ENCODE peak calls at places on chromosomes 13 and 19, in six cellular contexts. Q is colonic mucosa, C is left ventricle myocardium inferior, V is AG04450, D is upper lobe of right lung, R is BJ. E is an unnamed sample.

GRCh38 chr19:49450405-49450804 is 1.2 kb downstream of the PIH1D1 start:
- DNase-seq in Q (no peak), C (no peak), V (no peak), D (no peak), R (no peak), E (no peak)

GRCh38 chr19:47124937-47125668 is 5.5 kb upstream of the SAE1 start:
- DNase-seq in Q (no peak), C (no peak), V (no peak), D (no peak), R (no peak), E (no peak)

GRCh38 chr19:18526316-18526715 is 4.4 kb upstream of the ELL start:
- DNase-seq in Q (no peak), C (no peak), V (no peak), D (no peak), R (no peak), E (no peak)

GRCh38 chr19:4284176-4284958 is 5.3 kb downstream of the SHD start:
- DNase-seq in Q (peak; percentile 92), C (no peak), V (no peak), D (no peak), R (no peak), E (no peak)

GRCh38 chr19:29665215-29665825 is at the start of gene PLEKHF1:
- DNase-seq in Q (peak; percentile 92), C (peak; percentile 94), V (no peak), D (peak; percentile 94), R (no peak), E (no peak)

GRCh38 chr19:53908933-53909415 is at the start of gene CACNG7:
- DNase-seq in Q (no peak), C (no peak), V (no peak), D (no peak), R (no peak), E (no peak)

GRCh38 chr13:109235901-109236300 is 550.5 kb downstream of the IRS2 start:
- DNase-seq in Q (no peak), C (no peak), V (no peak), D (no peak), R (no peak), E (no peak)

GRCh38 chr13:111789420-111789819 is 277.5 kb upstream of the SOX1 start:
- DNase-seq in Q (no peak), C (no peak), V (no peak), D (no peak), R (no peak), E (no peak)

GRCh38 chr13:110683203-110683883 is 22.6 kb downstream of the CARS2 start:
- DNase-seq in Q (no peak), C (no peak), V (no peak), D (no peak), R (no peak), E (no peak)

GRCh38 chr13:76330216-76330615 is 556.0 kb downstream of the KCTD12 start:
- DNase-seq in Q (no peak), C (no peak), V (no peak), D (no peak), R (no peak), E (no peak)

GRCh38 chr13:99354371-99354951 is 47.3 kb upstream of the GPR183 start:
- DNase-seq in Q (no peak), C (no peak), V (no peak), D (no peak), R (no peak), E (no peak)

GRCh38 chr19:4968462-4969291 is at the start of gene KDM4B:
- DNase-seq in Q (peak; percentile 99), C (peak; percentile 99), V (peak; percentile 99), D (peak; percentile 100), R (peak; percentile 97), E (peak; percentile 97)

GRCh38 chr13:31213681-31214289 is 14.0 kb downstream of the B3GLCT start:
- DNase-seq in Q (no peak), C (no peak), V (no peak), D (no peak), R (no peak), E (no peak)

GRCh38 chr19:38062959-38063786 is 156.2 kb downstream of the SIPA1L3 start:
- DNase-seq in Q (no peak), C (no peak), V (no peak), D (no peak), R (no peak), E (no peak)

GRCh38 chr19:41541990-41542584 is 33.9 kb upstream of the CEACAM21 start:
- DNase-seq in Q (peak; percentile 76), C (peak; percentile 56), V (no peak), D (peak; percentile 79), R (no peak), E (no peak)

GRCh38 chr13:33744589-33745369 is 73.2 kb upstream of the RFC3 start:
- DNase-seq in Q (no peak), C (no peak), V (no peak), D (peak; percentile 70), R (no peak), E (no peak)

GRCh38 chr13:34246511-34246910 is 428.6 kb downstream of the RFC3 start:
- DNase-seq in Q (no peak), C (no peak), V (no peak), D (no peak), R (no peak), E (no peak)

GRCh38 chr13:32503727-32504126 is 34.9 kb downstream of the N4BP2L2 start:
- DNase-seq in Q (no peak), C (no peak), V (no peak), D (no peak), R (no peak), E (no peak)

GRCh38 chr13:30744056-30744684 is 8.8 kb downstream of the ALOX5AP start:
- DNase-seq in Q (peak; percentile 45), C (no peak), V (no peak), D (peak; percentile 67), R (no peak), E (no peak)

GRCh38 chr19:35220315-35220921 is 8.1 kb downstream of the FAM187B start:
- DNase-seq in Q (no peak), C (no peak), V (no peak), D (no peak), R (no peak), E (no peak)

GRCh38 chr13:27476943-27477681 is 26.7 kb upstream of the MTIF3 start:
- DNase-seq in Q (no peak), C (no peak), V (peak; percentile 6), D (no peak), R (no peak), E (no peak)

GRCh38 chr19:8340341-8341096 is 2.5 kb downstream of the KANK3 start:
- DNase-seq in Q (no peak), C (peak; percentile 76), V (no peak), D (peak; percentile 81), R (no peak), E (no peak)

GRCh38 chr13:40445557-40445990 is 220.9 kb downstream of the FOXO1 start:
- DNase-seq in Q (peak; percentile 19), C (peak; percentile 42), V (no peak), D (peak; percentile 66), R (no peak), E (peak; percentile 17)

GRCh38 chr13:30752991-30753616 is 17.8 kb downstream of the ALOX5AP start:
- DNase-seq in Q (no peak), C (no peak), V (no peak), D (no peak), R (no peak), E (no peak)

GRCh38 chr19:30316560-30317106 is 55.6 kb upstream of the ZNF536 start:
- DNase-seq in Q (no peak), C (no peak), V (no peak), D (no peak), R (no peak), E (no peak)

GRCh38 chr13:41019027-41019487 is at the start of gene ELF1:
- DNase-seq in Q (peak; percentile 76), C (no peak), V (no peak), D (no peak), R (no peak), E (peak; percentile 26)

GRCh38 chr13:97658556-97658955 is 224.6 kb downstream of the RAP2A start:
- DNase-seq in Q (no peak), C (no peak), V (no peak), D (no peak), R (no peak), E (no peak)

GRCh38 chr13:97653741-97654140 is 219.8 kb downstream of the RAP2A start:
- DNase-seq in Q (no peak), C (no peak), V (peak; percentile 15), D (no peak), R (no peak), E (no peak)

GRCh38 chr13:97660488-97661086 is 226.6 kb downstream of the RAP2A start:
- DNase-seq in Q (no peak), C (peak; percentile 13), V (no peak), D (no peak), R (no peak), E (no peak)

GRCh38 chr13:97659602-97660001 is 225.6 kb downstream of the RAP2A start:
- DNase-seq in Q (no peak), C (no peak), V (peak; percentile 1), D (no peak), R (no peak), E (no peak)
- TF ChIP-seq CTCF in Q (no peak), C (peak; percentile 63), V (peak; percentile 54), D (peak; percentile 19), R (peak; percentile 26), E (peak; percentile 64)

GRCh38 chr19:6593651-6594416 is 2.9 kb upstream of the CD70 start:
- DNase-seq in Q (no peak), C (no peak), V (no peak), D (no peak), R (no peak), E (no peak)
- H3K4me3 ChIP-seq in Q (no peak overlapping the region), C (no peak overlapping the region), V (no peak overlapping the region), D (no peak overlapping the region), R (no peak overlapping the region), E (no peak overlapping the region)

GRCh38 chr13:79226938-79227337 is 179.1 kb downstream of the RBM26 start:
- DNase-seq in Q (no peak), C (no peak), V (no peak), D (no peak), R (no peak), E (no peak)
- TF ChIP-seq CTCF in Q (no peak), C (no peak), V (no peak), D (no peak), R (no peak), E (no peak)

GRCh38 chr13:48486836-48487235 is 46.0 kb downstream of the RCBTB2 start:
- DNase-seq in Q (no peak), C (no peak), V (no peak), D (no peak), R (no peak), E (no peak)
- H3K4me3 ChIP-seq in Q (no peak overlapping the region), C (no peak overlapping the region), V (no peak overlapping the region), D (no peak overlapping the region), R (no peak overlapping the region), E (no peak overlapping the region)

GRCh38 chr13:47126432-47126831 is 229.6 kb upstream of the HTR2A start:
- DNase-seq in Q (no peak), C (no peak), V (no peak), D (no peak), R (no peak), E (no peak)
- TF ChIP-seq CTCF in Q (no peak), C (no peak), V (no peak), D (no peak), R (no peak), E (no peak)

E was measured in retinal pigment epithelial cell.